ENCODE peak calls at places on chromosome 15, in five cellular contexts. X is GM06990, I is mesothelial cell of epicardium, F is Karpas-422, C is thoracic aorta. W is an unnamed sample.

GRCh38 chr15:40349163-40349562 is 1.7 kb upstream of the PHGR1 start:
- DNase-seq in X (no peak), F (no peak), I (no peak), C (no peak), W (no peak)

GRCh38 chr15:60442763-60443162 is 36.2 kb downstream of the ICE2 start:
- DNase-seq in C (no peak), X (no peak), I (no peak), F (no peak), W (no peak)

GRCh38 chr15:57440799-57441198 is 64.5 kb downstream of the CGNL1 start:
- DNase-seq in C (no peak), F (no peak), I (no peak), X (no peak), W (no peak)

GRCh38 chr15:45448066-45448510 is 69.7 kb upstream of the GATM start:
- DNase-seq in C (no peak), F (no peak), X (no peak), I (no peak), W (no peak)

GRCh38 chr15:99306694-99307338 is 55.5 kb downstream of the LRRC28 start:
- DNase-seq in X (no peak), I (no peak), F (no peak), C (no peak), W (no peak)

GRCh38 chr15:74882528-74882927 is 7.3 kb upstream of the MPI start:
- DNase-seq in C (no peak), X (no peak), I (no peak), F (no peak), W (no peak)

GRCh38 chr15:101033801-101034200 is 114.6 kb downstream of the LRRK1 start:
- DNase-seq in C (no peak), F (no peak), I (no peak), X (no peak), W (no peak)

GRCh38 chr15:67579967-67580366 is 37.5 kb downstream of the MAP2K5 start:
- DNase-seq in F (no peak), I (no peak), X (no peak), C (no peak), W (no peak)

GRCh38 chr15:85580914-85581313 is 200.5 kb downstream of the AKAP13 start:
- DNase-seq in X (peak; percentile 21), C (no peak), I (no peak), F (no peak), W (no peak)

GRCh38 chr15:41256577-41257038 is 25.5 kb downstream of the CHP1 start:
- DNase-seq in X (no peak), F (no peak), C (no peak), I (no peak), W (no peak)

GRCh38 chr15:60957111-60957510 is 272.0 kb downstream of the RORA start:
- DNase-seq in X (no peak), I (no peak), C (no peak), F (no peak), W (no peak)

GRCh38 chr15:48761393-48762158 is 49.3 kb downstream of the CEP152 start:
- DNase-seq in F (no peak), X (no peak), C (no peak), I (no peak), W (no peak)

GRCh38 chr15:64216722-64217428 is 54.1 kb upstream of the PPIB start:
- DNase-seq in F (no peak), X (no peak), C (no peak), I (no peak), W (no peak)

GRCh38 chr15:92822216-92823144 is 77.6 kb upstream of the CHD2 start:
- DNase-seq in C (no peak), F (peak; percentile 64), X (no peak), I (no peak), W (no peak)

GRCh38 chr15:35727627-35728026 is 181.7 kb upstream of the DPH6 start:
- DNase-seq in I (no peak), F (no peak), C (no peak), X (no peak), W (no peak)

GRCh38 chr15:31129769-31130303 is 28.3 kb upstream of the TRPM1 start:
- DNase-seq in I (no peak), C (no peak), X (no peak), F (no peak), W (no peak)

GRCh38 chr15:40081691-40082194 is 26.9 kb downstream of the BMF start:
- DNase-seq in C (no peak), I (no peak), F (no peak), X (no peak), W (peak; percentile 28)